ENCODE peak calls at places on chromosomes 2 and 18, in six cellular contexts. P is fibroblast of lung, F is HCT116, H is keratinocyte, C is MM.1S, L is GM23338. T is an unnamed sample.
A peak's percentile ranks its signal among the peaks of the same experiment; 100 is the strongest.

GRCh38 chr2:211690736-211691135 is 847.9 kb downstream of the ERBB4 start:
- DNase-seq in P (no peak), F (no peak), H (no peak), C (no peak), L (peak; percentile 3), T (no peak)

GRCh38 chr2:45134726-45135125 is 125.5 kb upstream of the SIX2 start:
- DNase-seq in P (peak; percentile 36), F (no peak), H (no peak), C (no peak), L (no peak), T (no peak)

GRCh38 chr18:74896390-74896991 is 298.8 kb downstream of the ZNF407 start:
- DNase-seq in P (no peak), F (peak; percentile 51), H (no peak), C (peak; percentile 71), L (peak; percentile 76), T (no peak)

GRCh38 chr18:79447703-79448367 is 52.1 kb downstream of the NFATC1 start:
- DNase-seq in P (peak; percentile 24), F (no peak), H (no peak), C (no peak), L (no peak), T (peak; percentile 36)

GRCh38 chr2:183035298-183035953 is 2.8 kb downstream of the NCKAP1 start:
- DNase-seq in P (peak; percentile 81), F (no peak), H (peak; percentile 26), C (no peak), L (no peak), T (peak; percentile 85)

GRCh38 chr2:217797661-217798069 is 205.1 kb downstream of the TNS1 start:
- DNase-seq in P (no peak), F (no peak), H (peak; percentile 41), C (peak; percentile 80), L (no peak), T (no peak)

GRCh38 chr2:33323957-33324356 is 152.5 kb upstream of the RASGRP3 start:
- DNase-seq in P (no peak), F (no peak), H (no peak), C (no peak), L (no peak), T (peak; percentile 29)

GRCh38 chr18:8247700-8248099 is 361.5 kb upstream of the RAB12 start:
- DNase-seq in P (no peak), F (no peak), H (no peak), C (no peak), L (peak; percentile 17), T (no peak)

GRCh38 chr2:5938566-5938896 is 246.3 kb downstream of the SOX11 start:
- DNase-seq in P (no peak), F (no peak), H (no peak), C (no peak), L (peak; percentile 54), T (no peak)

GRCh38 chr2:100861340-100861739 is 41.4 kb downstream of the NPAS2 start:
- DNase-seq in P (no peak), F (no peak), H (no peak), C (no peak), L (no peak), T (no peak)

GRCh38 chr2:111166115-111166514 is 45.4 kb downstream of the BCL2L11 start:
- DNase-seq in P (no peak), F (no peak), H (no peak), C (no peak), L (no peak), T (no peak)

GRCh38 chr18:79502785-79503184 is 107.1 kb downstream of the NFATC1 start:
- DNase-seq in P (no peak), F (no peak), H (no peak), C (no peak), L (no peak), T (peak; percentile 45)

GRCh38 chr2:236724200-236724599 is 154.6 kb downstream of the ACKR3 start:
- DNase-seq in P (no peak), F (no peak), H (no peak), C (no peak), L (no peak), T (no peak)

GRCh38 chr2:128180031-128180430 is 89.0 kb downstream of the UGGT1 start:
- DNase-seq in P (peak; percentile 48), F (no peak), H (no peak), C (no peak), L (no peak), T (no peak)

GRCh38 chr18:12060182-12060870 is 33.3 kb upstream of the ANKRD62 start:
- DNase-seq in P (no peak), F (peak; percentile 37), H (no peak), C (no peak), L (peak; percentile 25), T (no peak)

GRCh38 chr18:1774261-1774660 is 797.0 kb downstream of the METTL4 start:
- DNase-seq in P (no peak), F (no peak), H (no peak), C (no peak), L (no peak), T (no peak)

GRCh38 chr2:6352906-6353515 is 512.7 kb downstream of the CMPK2 start:
- DNase-seq in P (peak; percentile 50), F (no peak), H (no peak), C (no peak), L (peak; percentile 81), T (peak; percentile 44)

GRCh38 chr2:192123847-192124246 is 70.9 kb downstream of the TMEFF2 start:
- DNase-seq in P (peak; percentile 61), F (no peak), H (no peak), C (no peak), L (no peak), T (peak; percentile 46)

GRCh38 chr2:46097714-46098480 is 199.3 kb upstream of the EPAS1 start:
- DNase-seq in P (peak; percentile 99), F (peak; percentile 24), H (peak; percentile 66), C (no peak), L (no peak), T (peak; percentile 99)

GRCh38 chr2:219309278-219309677 is at the start of gene PTPRN:
- DNase-seq in P (peak; percentile 87), F (no peak), H (no peak), C (no peak), L (peak; percentile 96), T (peak; percentile 79)
- TF ChIP-seq EZH2 in P (no peak), F (no peak), H (no peak), C (no peak), L (no peak), T (peak; percentile 71)

DNA sequence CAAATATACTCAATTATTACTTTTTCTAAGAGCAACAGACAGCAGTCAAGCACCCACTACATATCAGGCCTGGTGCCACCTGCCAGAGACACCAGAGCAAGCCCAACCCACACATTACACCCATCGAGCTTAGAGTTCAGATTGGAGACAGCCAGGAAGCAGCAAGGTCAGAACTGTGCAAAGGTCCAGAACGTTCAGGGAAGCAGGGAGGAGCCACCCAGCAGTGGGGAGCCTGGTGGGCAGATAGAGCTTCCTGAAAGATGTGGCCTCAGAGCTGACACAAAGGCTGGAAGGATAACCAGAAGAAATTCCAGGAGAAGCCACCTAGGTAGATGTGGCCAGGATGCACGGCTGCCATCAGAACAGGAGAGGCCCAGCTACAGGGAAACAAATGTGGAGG is 440.5 kb upstream of the ID2 start:
- DNase-seq in P (no peak), F (no peak), H (no peak), C (no peak), L (no peak), T (no peak)
- H3K4me1 ChIP-seq in P (no peaks in the 10 kb centered on the region), F (no peaks in the 10 kb centered on the region), H (no peaks in the 10 kb centered on the region), C (no peaks in the 10 kb centered on the region), L (peaks cover 10% of the 10 kb centered on the region), T (no peaks in the 10 kb centered on the region)

DNA sequence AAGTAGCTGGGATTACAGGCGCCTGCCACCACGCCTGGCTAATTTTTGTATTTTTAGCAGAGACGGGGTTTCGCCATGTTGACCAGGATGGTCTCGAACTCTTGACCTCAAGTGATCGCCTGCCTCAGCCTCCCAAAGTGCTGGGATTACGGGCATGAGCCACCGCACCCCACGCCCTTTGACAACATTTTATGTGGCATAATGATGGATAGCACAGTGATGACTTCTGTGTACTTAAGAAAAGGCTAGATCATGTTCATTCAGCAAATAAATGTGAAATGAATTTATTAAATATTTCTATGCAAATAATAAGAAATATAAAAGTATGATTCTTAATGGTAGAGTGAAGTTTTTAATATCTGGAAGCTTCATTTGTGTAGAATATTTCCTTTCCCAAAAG is 2.6 kb upstream of the HTR2B start:
- DNase-seq in P (no peak), F (no peak), H (no peak), C (no peak), L (no peak), T (no peak)
- TF ChIP-seq EZH2 in P (no peak), F (no peak), H (no peak), C (no peak), L (no peak), T (no peak)

GRCh38 chr2:39432701-39433100 is 4.4 kb downstream of the MAP4K3 start:
- DNase-seq in P (no peak), F (no peak), H (no peak), C (no peak), L (no peak), T (no peak)
- H3K4me1 ChIP-seq in P (peaks cover 12% of the 10 kb centered on the region), F (peaks cover 7% of the 10 kb centered on the region), H (peaks cover 27% of the 10 kb centered on the region), C (peaks cover 18% of the 10 kb centered on the region), L (peaks cover 72% of the 10 kb centered on the region), T (peaks cover 17% of the 10 kb centered on the region)

DNA sequence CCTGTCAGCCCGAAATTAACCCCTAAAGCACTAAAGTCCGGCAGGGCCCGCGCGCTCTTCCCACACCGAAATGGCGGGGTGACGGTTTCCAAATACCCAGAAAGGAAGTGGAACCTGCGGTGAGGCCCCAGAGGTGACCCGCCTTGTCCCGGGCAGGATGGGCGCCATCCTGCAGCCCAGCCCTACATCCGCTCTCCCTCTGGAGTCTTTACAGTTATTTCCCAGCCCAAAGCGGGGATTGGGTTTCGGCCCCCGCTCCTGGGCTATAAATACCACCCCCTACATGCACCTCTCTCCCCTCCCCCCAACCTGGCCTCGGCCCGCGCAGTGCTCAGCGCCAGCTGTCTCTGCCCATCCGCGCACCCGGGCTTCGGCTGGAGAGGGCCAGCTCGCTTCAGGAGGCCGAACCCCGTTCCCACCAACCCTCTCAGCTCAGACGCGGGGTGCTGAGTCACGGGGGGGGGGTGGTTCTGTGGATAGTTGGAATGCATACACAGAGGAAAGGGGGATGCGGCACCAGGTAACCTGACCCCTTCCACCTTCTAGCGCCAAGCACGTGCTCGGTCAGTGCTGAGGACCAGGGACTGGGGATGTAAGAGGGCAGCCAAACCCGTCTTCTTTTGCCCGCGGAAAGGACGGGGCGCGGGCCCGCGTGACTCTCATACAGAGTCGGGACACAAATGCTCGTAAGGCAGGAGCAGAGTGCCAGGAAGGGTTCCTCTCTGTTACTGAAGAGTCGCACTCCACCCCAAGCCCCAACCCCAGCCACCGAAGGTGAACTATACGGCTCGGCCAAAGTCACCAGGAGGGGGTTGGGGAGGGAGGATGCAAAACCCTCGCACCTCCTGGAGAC is at the start of gene TUBA4B:
- DNase-seq in P (no peak), F (no peak), H (no peak), C (peak; percentile 53), L (peak; percentile 81), T (peak; percentile 34)
- TF ChIP-seq EZH2 in P (no peak), F (no peak), H (no peak), C (no peak), L (no peak), T (peak; percentile 21)

T was measured in astrocyte.